ENCODE peak calls at places on chromosomes 12 and 14, in six cellular contexts. U is activated T-cell treated with anti-CD3 and anti-CD28 coated beads, Interleukin-2, amount 50 U/mL, for 72 hours; H is psoas muscle; B is breast epithelium; O is foreskin keratinocyte; J is GM03348. T is an unnamed sample.

GRCh38 chr12:41274643-41275042 is 86.5 kb downstream of the PDZRN4 start:
- DNase-seq in O (no peak), H (no peak), B (no peak), U (no peak), J (no peak), T (no peak)

GRCh38 chr14:63672417-63673180 is 30.9 kb upstream of the WDR89 start:
- DNase-seq in U (no peak), H (no peak), J (no peak), B (no peak), O (no peak), T (no peak)

GRCh38 chr14:99230271-99231141 is 41.5 kb downstream of the BCL11B start:
- DNase-seq in J (no peak), H (no peak), U (peak), O (peak), B (peak), T (no peak)

GRCh38 chr12:121532503-121533390 is 48.1 kb downstream of the KDM2B start:
- DNase-seq in O (no peak), J (peak), B (no peak), H (no peak), U (no peak), T (no peak)

GRCh38 chr12:93638954-93639353 is 38.2 kb upstream of the CRADD start:
- DNase-seq in H (no peak), B (no peak), U (no peak), O (no peak), J (no peak), T (no peak)

GRCh38 chr12:27865421-27865820 is 85.4 kb upstream of the MANSC4 start:
- DNase-seq in U (no peak), J (peak), O (peak), B (no peak), H (no peak), T (no peak)

GRCh38 chr12:45939759-45940158 is 50.6 kb downstream of the SCAF11 start:
- DNase-seq in U (no peak), B (no peak), H (no peak), J (no peak), O (no peak), T (peak)

GRCh38 chr14:100586520-100587247 is 533 bp downstream of the BEGAIN start:
- DNase-seq in J (peak), O (peak), U (peak), B (no peak), H (peak), T (no peak)

GRCh38 chr12:101501410-101502045 is 26.4 kb downstream of the SPIC start:
- DNase-seq in O (no peak), H (no peak), J (no peak), B (no peak), U (no peak), T (no peak)

GRCh38 chr12:32502693-32503510 is 103.5 kb downstream of the FGD4 start:
- DNase-seq in U (no peak), O (no peak), J (peak), B (peak), H (peak), T (no peak)

GRCh38 chr12:26646571-26646970 is 186.4 kb downstream of the ITPR2 start:
- DNase-seq in B (no peak), H (no peak), U (no peak), O (no peak), J (no peak), T (no peak)

GRCh38 chr12:122096591-122097149 is 18.1 kb downstream of the MLXIP start:
- DNase-seq in J (peak), O (peak), U (no peak), B (no peak), H (peak), T (no peak)

GRCh38 chr12:124423683-124424515 is 129.0 kb downstream of the RFLNA start:
- DNase-seq in J (no peak), B (no peak), H (no peak), U (no peak), O (no peak), T (no peak)

GRCh38 chr12:89574736-89575208 is 48.9 kb upstream of the POC1B start:
- DNase-seq in U (no peak), J (peak), B (no peak), H (no peak), O (no peak), T (peak)

GRCh38 chr14:104882325-104882973 is 17.4 kb downstream of the CEP170B start:
- DNase-seq in H (peak), O (peak), U (no peak), B (no peak), J (no peak), T (no peak)

GRCh38 chr12:111775205-111776193 is 8.8 kb downstream of the ALDH2 start:
- DNase-seq in O (no peak), J (peak), B (peak), H (peak), U (no peak), T (peak)

GRCh38 chr12:16756833-16757552 is 151.0 kb upstream of the LMO3 start:
- DNase-seq in B (no peak), U (no peak), H (no peak), O (no peak), J (no peak), T (no peak)

GRCh38 chr14:104749111-104749649 is 3.8 kb upstream of the SIVA1 start:
- DNase-seq in J (peak), B (no peak), U (no peak), O (peak), H (no peak), T (peak)

GRCh38 chr12:93818488-93819047 is 141.4 kb downstream of the CRADD start:
- DNase-seq in B (no peak), H (no peak), O (no peak), U (no peak), J (no peak), T (no peak)

GRCh38 chr12:17206553-17206952 is 600.6 kb upstream of the LMO3 start:
- DNase-seq in U (no peak), B (no peak), H (no peak), J (no peak), O (no peak), T (no peak)

GRCh38 chr14:79856357-79856756 is 354.9 kb downstream of the DIO2 start:
- DNase-seq in U (no peak), J (peak), O (no peak), H (no peak), B (no peak), T (no peak)

GRCh38 chr14:79515158-79515557 is 696.1 kb downstream of the DIO2 start:
- DNase-seq in H (no peak), B (no peak), O (no peak), J (no peak), U (no peak), T (no peak)

GRCh38 chr14:105364100-105364708 is 34.1 kb upstream of the TEX22 start:
- DNase-seq in U (peak), B (no peak), H (no peak), J (peak), O (peak), T (no peak)

GRCh38 chr12:53232641-53233538 is 881 bp upstream of the RARG start:
- DNase-seq in O (peak), H (peak), J (peak), B (peak), U (peak), T (no peak)

GRCh38 chr12:1799882-1800645 is 20.3 kb upstream of the LRTM2 start:
- DNase-seq in B (no peak), J (no peak), H (no peak), U (no peak), O (no peak), T (no peak)

GRCh38 chr12:14384783-14385638 is 19.5 kb downstream of the ATF7IP start:
- DNase-seq in O (peak), B (peak), J (peak), U (peak), H (no peak), T (peak)

GRCh38 chr14:58815781-58816297 is 178.1 kb downstream of the DACT1 start:
- DNase-seq in H (no peak), U (no peak), J (peak), B (no peak), O (no peak), T (no peak)

GRCh38 chr14:36344211-36344610 is 23.8 kb upstream of the MBIP start:
- DNase-seq in H (no peak), B (no peak), J (peak), O (no peak), U (no peak), T (no peak)

GRCh38 chr14:102574840-102575478 is 17.5 kb upstream of the RCOR1 start:
- DNase-seq in B (no peak), H (no peak), O (no peak), U (no peak), J (no peak), T (peak)

GRCh38 chr14:56797569-56798446 is 12.5 kb downstream of the OTX2 start:
- DNase-seq in H (no peak), O (no peak), B (no peak), J (no peak), U (no peak), T (no peak)

GRCh38 chr12:15978431-15978950 is 67.4 kb downstream of the DERA start:
- DNase-seq in U (no peak), J (peak), B (no peak), H (no peak), O (peak), T (no peak)

GRCh38 chr12:26614217-26614616 is 218.8 kb downstream of the ITPR2 start:
- DNase-seq in U (peak), O (no peak), B (no peak), H (no peak), J (peak), T (no peak)

GRCh38 chr14:90522585-90523191 is 125.9 kb downstream of the CALM1 start:
- DNase-seq in H (peak), B (peak), J (no peak), U (no peak), O (no peak), T (no peak)

GRCh38 chr12:93790472-93791152 is 113.4 kb downstream of the CRADD start:
- DNase-seq in H (no peak), U (peak), B (no peak), O (peak), J (peak), T (no peak)

GRCh38 chr12:44542716-44543115 is 333.4 kb downstream of the NELL2 start:
- DNase-seq in U (no peak), O (peak), J (no peak), H (no peak), B (no peak), T (no peak)

GRCh38 chr14:68952544-68953535 is 26.3 kb downstream of the ACTN1 start:
- DNase-seq in H (peak), U (peak), O (peak), B (no peak), J (peak), T (no peak)

GRCh38 chr14:58639842-58640484 is 2.2 kb downstream of the DACT1 start:
- DNase-seq in O (peak), H (no peak), B (no peak), U (peak), J (peak), T (peak)